ENCODE peak calls at places on chromosome 7, in seven cellular contexts. U is A549, R is fibroblast of lung, B is stomach, Z is mammary epithelial cell, F is uterus, S is psoas muscle. W is an unnamed sample. For H3K4me1, the result is how much of the 10 kb centered on the place peaks cover.

GRCh38 chr7:81317741-81318140 is 398.9 kb upstream of the SEMA3C start:
- DNase-seq in U (no peak), R (no peak), B (no peak), Z (no peak), F (no peak), S (no peak), W (no peak)

GRCh38 chr7:84532196-84532595 is 337.6 kb upstream of the SEMA3A start:
- DNase-seq in U (no peak), R (no peak), B (no peak), Z (no peak), F (no peak), S (no peak), W (no peak)

GRCh38 chr7:155722118-155722517 is 77.7 kb downstream of the RBM33 start:
- DNase-seq in U (no peak), R (no peak), B (no peak), Z (no peak), F (no peak), S (no peak), W (no peak)

GRCh38 chr7:71393661-71394060 is 261.7 kb downstream of the GALNT17 start:
- DNase-seq in U (no peak), R (no peak), B (no peak), Z (no peak), F (no peak), S (no peak), W (no peak)

GRCh38 chr7:50610521-50611277 is 45.5 kb upstream of the DDC start:
- DNase-seq in U (no peak), R (peak), B (no peak), Z (peak), F (no peak), S (no peak), W (no peak)

GRCh38 chr7:136528329-136528728 is 340.1 kb upstream of the CHRM2 start:
- DNase-seq in U (no peak), R (peak), B (no peak), Z (peak), F (no peak), S (no peak), W (no peak)

GRCh38 chr7:22430457-22430856 is 69.5 kb downstream of the STEAP1B start:
- DNase-seq in U (no peak), R (peak), B (no peak), Z (peak), F (no peak), S (no peak), W (no peak)

GRCh38 chr7:133975130-133975529 is 152.0 kb upstream of the LRGUK start:
- DNase-seq in U (no peak), R (no peak), B (no peak), Z (no peak), F (no peak), S (no peak), W (no peak)

GRCh38 chr7:83338277-83338950 is 175.7 kb upstream of the PCLO start:
- DNase-seq in U (no peak), R (no peak), B (no peak), Z (no peak), F (no peak), S (no peak), W (no peak)

GRCh38 chr7:125423444-125424155 is 494.0 kb upstream of the POT1 start:
- DNase-seq in U (no peak), R (peak), B (no peak), Z (peak), F (no peak), S (no peak), W (no peak)

GRCh38 chr7:4681922-4682620 is at the start of gene FOXK1:
- DNase-seq in U (peak), R (peak), B (peak), Z (peak), F (peak), S (peak), W (peak)

GRCh38 chr7:158783595-158783994 is 45.7 kb downstream of the ESYT2 start:
- DNase-seq in U (no peak), R (no peak), B (no peak), Z (peak), F (no peak), S (no peak), W (no peak)

GRCh38 chr7:106779877-106780276 is 85.2 kb upstream of the PIK3CG start:
- DNase-seq in U (peak), R (no peak), B (peak), Z (no peak), F (no peak), S (no peak), W (no peak)

GRCh38 chr7:158494162-158494586 is 93.4 kb downstream of the PTPRN2 start:
- DNase-seq in U (no peak), R (no peak), B (no peak), Z (no peak), F (no peak), S (no peak), W (no peak)

GRCh38 chr7:2621061-2621828 is 10.5 kb upstream of the TTYH3 start:
- DNase-seq in U (no peak), R (peak), B (peak), Z (no peak), F (peak), S (peak), W (peak)

GRCh38 chr7:134637934-134638719 is 8.5 kb upstream of the BPGM start:
- DNase-seq in U (no peak), R (peak), B (no peak), Z (peak), F (no peak), S (no peak), W (no peak)

GRCh38 chr7:68807681-68808080 is 790.6 kb upstream of the AUTS2 start:
- DNase-seq in U (no peak), R (no peak), B (no peak), Z (no peak), F (no peak), S (no peak), W (no peak)

GRCh38 chr7:21261627-21262564 is 166.0 kb upstream of the SP4 start:
- DNase-seq in U (peak), R (peak), B (peak), Z (peak), F (no peak), S (no peak), W (no peak)

GRCh38 chr7:25148772-25149575 is 23.9 kb upstream of the CYCS start:
- DNase-seq in U (no peak), R (no peak), B (no peak), Z (no peak), F (no peak), S (no peak), W (no peak)

DNA sequence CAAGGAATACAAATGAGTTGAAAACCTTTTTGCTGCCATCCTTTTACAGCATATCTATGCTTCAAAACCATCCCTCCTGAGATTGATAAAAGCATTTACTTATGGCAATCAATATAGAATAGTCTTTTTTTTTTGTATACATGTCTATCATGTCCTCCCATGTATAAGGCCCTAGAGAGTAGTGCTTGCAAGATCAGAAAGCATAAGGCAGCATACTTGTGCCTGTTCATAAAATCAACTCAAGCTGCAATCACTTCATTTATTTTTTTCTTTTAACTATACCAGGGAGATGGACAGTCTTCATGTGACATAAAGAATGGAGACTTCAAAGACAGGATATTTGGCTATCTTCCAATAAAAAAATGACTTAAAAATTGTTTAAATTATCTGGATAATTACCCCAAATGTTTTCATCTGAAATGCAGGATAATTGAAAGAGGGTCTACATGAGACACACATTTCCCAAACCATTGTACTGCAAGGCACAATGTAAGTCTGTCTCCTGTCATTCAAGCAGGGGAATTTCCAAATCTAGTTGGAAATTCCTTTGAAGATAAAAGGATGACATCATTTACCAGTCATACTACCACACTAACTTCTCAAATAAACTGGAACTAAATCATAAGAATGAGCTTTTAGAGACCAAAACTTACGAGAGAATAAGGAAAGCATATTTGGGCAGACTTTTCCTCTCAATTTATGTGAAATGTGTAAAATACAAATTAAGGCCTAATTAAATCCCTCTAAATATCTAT is 22.5 kb downstream of the LRRN3 start:
- DNase-seq in U (peak), R (peak), B (no peak), Z (peak), F (no peak), S (no peak), W (no peak)
- H3K4me3 ChIP-seq in U (no peak), R (no peak), B (no peak), Z (no peak), F (no peak), S (no peak), W (no peak)

GRCh38 chr7:100154651-100155491 is 3.7 kb downstream of the TRAPPC14 start:
- DNase-seq in U (no peak), R (no peak), B (no peak), Z (no peak), F (no peak), S (no peak), W (no peak)
- H3K4me1 ChIP-seq in U (under half), R (under half), B (half or more), Z (under half), F (under half), S (under half), W (under half)

DNA sequence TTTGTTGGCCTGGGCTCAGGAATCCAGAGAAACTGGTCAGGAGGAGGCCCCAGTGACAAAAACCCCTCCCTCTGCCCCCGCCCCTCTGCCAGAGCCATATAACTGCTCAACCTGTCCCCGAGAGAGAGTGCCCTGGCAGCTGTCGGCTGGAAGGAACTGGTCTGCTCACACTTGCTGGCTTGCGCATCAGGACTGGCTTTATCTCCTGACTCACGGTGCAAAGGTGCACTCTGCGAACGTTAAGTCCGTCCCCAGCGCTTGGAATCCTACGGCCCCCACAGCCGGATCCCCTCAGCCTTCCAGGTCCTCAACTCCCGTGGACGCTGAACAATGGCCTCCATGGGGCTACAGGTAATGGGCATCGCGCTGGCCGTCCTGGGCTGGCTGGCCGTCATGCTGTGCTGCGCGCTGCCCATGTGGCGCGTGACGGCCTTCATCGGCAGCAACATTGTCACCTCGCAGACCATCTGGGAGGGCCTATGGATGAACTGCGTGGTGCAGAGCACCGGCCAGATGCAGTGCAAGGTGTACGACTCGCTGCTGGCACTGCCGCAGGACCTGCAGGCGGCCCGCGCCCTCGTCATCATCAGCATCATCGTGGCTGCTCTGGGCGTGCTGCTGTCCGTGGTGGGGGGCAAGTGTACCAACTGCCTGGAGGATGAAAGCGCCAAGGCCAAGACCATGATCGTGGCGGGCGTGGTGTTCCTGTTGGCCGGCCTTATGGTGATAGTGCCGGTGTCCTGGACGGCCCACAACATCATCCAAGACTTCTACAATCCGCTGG is at the start of gene CLDN4:
- DNase-seq in U (no peak), R (no peak), B (peak), Z (no peak), F (no peak), S (no peak), W (no peak)
- H3K4me3 ChIP-seq in U (no peak), R (no peak), B (peak), Z (peak), F (peak), S (no peak), W (no peak)

DNA sequence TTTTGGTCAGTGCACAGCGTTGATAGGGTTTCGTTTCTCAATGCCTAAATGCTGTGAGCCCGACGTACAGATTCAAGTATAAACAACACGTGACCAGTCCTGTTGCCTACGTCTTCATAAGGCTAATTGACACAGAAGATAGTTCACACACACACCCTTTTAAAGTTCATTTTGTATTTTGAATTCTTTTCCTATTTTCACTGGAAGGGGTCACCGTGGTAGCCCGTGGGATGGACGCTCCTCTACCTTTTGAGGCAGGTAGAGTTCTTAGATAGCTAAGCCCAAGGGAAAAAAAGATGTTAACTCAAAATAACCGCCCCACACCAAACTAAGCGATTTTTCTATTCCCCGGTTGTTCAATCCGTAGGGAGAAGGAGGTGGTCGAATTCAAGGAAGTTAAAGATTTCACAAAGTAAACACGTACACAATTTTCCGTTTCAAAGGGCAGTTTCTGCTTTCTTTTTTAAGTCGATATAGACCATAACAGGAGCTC is 961 bp downstream of the KBTBD2 start:
- DNase-seq in U (no peak), R (peak), B (no peak), Z (peak), F (peak), S (no peak), W (no peak)
- H3K4me1 ChIP-seq in U (under half), R (under half), B (under half), Z (under half), F (under half), S (under half), W (half or more)

GRCh38 chr7:44063894-44064651 is 1.3 kb downstream of the PGAM2 start:
- DNase-seq in U (no peak), R (no peak), B (no peak), Z (no peak), F (no peak), S (peak), W (peak)
- H3K4me3 ChIP-seq in U (no peak), R (no peak), B (no peak), Z (no peak), F (no peak), S (peak), W (peak)

DNA sequence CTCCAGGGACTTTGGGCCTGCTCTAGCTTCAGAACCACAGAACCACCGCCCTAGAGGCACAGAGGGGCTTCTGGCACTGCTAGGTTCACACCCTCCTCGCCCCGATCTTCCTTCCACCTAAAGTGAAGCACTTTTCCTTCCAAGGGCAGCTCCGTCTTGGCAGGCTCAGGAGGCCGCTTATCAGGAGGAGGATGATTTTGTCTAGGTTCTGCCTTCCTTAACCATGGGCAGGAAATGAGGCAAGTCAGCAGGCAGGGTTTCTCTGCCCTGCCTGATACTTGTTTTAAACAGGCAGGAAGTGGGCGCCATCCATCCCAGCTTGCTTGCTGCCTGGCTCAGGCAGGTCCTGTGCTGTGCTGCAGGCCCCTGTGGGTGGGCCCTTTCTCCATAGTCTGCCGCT is 8.3 kb upstream of the ATP6V0E2 start:
- DNase-seq in U (no peak), R (no peak), B (peak), Z (no peak), F (no peak), S (no peak), W (no peak)
- H3K4me1 ChIP-seq in U (under half), R (under half), B (under half), Z (under half), F (under half), S (under half), W (under half)